ENCODE peak calls at places on chromosomes 13 and 19, in eight cellular contexts. One of them, this sample, is unnamed.

GRCh38 chr13:110318920-110319319 is 11.8 kb downstream of the COL4A2 start:
- DNase-seq in hepatocyte: no peak
- DNase-seq in left lung: no peak
- DNase-seq in mammary epithelial cell: no peak
- DNase-seq in upper lobe of right lung: no peak
- DNase-seq in effector memory CD4-positive, alpha-beta T cell: no peak
- DNase-seq in heart right ventricle: no peak
- DNase-seq in cardiac muscle cell: no peak
- DNase-seq in this sample: no peak

GRCh38 chr13:37984357-37984756 is 114.8 kb upstream of the TRPC4 start:
- DNase-seq in hepatocyte: no peak
- DNase-seq in left lung: no peak
- DNase-seq in mammary epithelial cell: no peak
- DNase-seq in upper lobe of right lung: no peak
- DNase-seq in effector memory CD4-positive, alpha-beta T cell: no peak
- DNase-seq in heart right ventricle: no peak
- DNase-seq in cardiac muscle cell: no peak
- DNase-seq in this sample: no peak

GRCh38 chr13:98141938-98142426 is 912 bp upstream of the FARP1 start:
- DNase-seq in hepatocyte: peak; percentile 50
- DNase-seq in left lung: peak; percentile 40
- DNase-seq in mammary epithelial cell: no peak
- DNase-seq in upper lobe of right lung: no peak
- DNase-seq in effector memory CD4-positive, alpha-beta T cell: no peak
- DNase-seq in heart right ventricle: peak; percentile 19
- DNase-seq in cardiac muscle cell: no peak
- DNase-seq in this sample: no peak

GRCh38 chr19:6576869-6577281 is 14.1 kb downstream of the CD70 start:
- DNase-seq in hepatocyte: no peak
- DNase-seq in left lung: no peak
- DNase-seq in mammary epithelial cell: no peak
- DNase-seq in upper lobe of right lung: no peak
- DNase-seq in effector memory CD4-positive, alpha-beta T cell: no peak
- DNase-seq in heart right ventricle: no peak
- DNase-seq in cardiac muscle cell: no peak
- DNase-seq in this sample: no peak

GRCh38 chr13:89678722-89679121 is 1668.8 kb upstream of the MIR17HG start:
- DNase-seq in hepatocyte: no peak
- DNase-seq in left lung: no peak
- DNase-seq in mammary epithelial cell: no peak
- DNase-seq in upper lobe of right lung: no peak
- DNase-seq in effector memory CD4-positive, alpha-beta T cell: no peak
- DNase-seq in heart right ventricle: no peak
- DNase-seq in cardiac muscle cell: no peak
- DNase-seq in this sample: no peak

GRCh38 chr13:23999411-23999810 is 102.1 kb upstream of the C1QTNF9B start:
- DNase-seq in hepatocyte: no peak
- DNase-seq in left lung: no peak
- DNase-seq in mammary epithelial cell: no peak
- DNase-seq in upper lobe of right lung: no peak
- DNase-seq in effector memory CD4-positive, alpha-beta T cell: no peak
- DNase-seq in heart right ventricle: no peak
- DNase-seq in cardiac muscle cell: no peak
- DNase-seq in this sample: no peak

GRCh38 chr19:31538879-31539278 is 189.6 kb upstream of the TSHZ3 start:
- DNase-seq in hepatocyte: no peak
- DNase-seq in left lung: no peak
- DNase-seq in mammary epithelial cell: no peak
- DNase-seq in upper lobe of right lung: no peak
- DNase-seq in effector memory CD4-positive, alpha-beta T cell: no peak
- DNase-seq in heart right ventricle: no peak
- DNase-seq in cardiac muscle cell: no peak
- DNase-seq in this sample: no peak

GRCh38 chr13:38159710-38160109 is 189.9 kb upstream of the UFM1 start:
- DNase-seq in hepatocyte: no peak
- DNase-seq in left lung: no peak
- DNase-seq in mammary epithelial cell: no peak
- DNase-seq in upper lobe of right lung: no peak
- DNase-seq in effector memory CD4-positive, alpha-beta T cell: no peak
- DNase-seq in heart right ventricle: no peak
- DNase-seq in cardiac muscle cell: no peak
- DNase-seq in this sample: no peak

GRCh38 chr19:38583219-38583984 is 34.4 kb downstream of the MAP4K1 start:
- DNase-seq in hepatocyte: no peak
- DNase-seq in left lung: no peak
- DNase-seq in mammary epithelial cell: no peak
- DNase-seq in upper lobe of right lung: no peak
- DNase-seq in effector memory CD4-positive, alpha-beta T cell: no peak
- DNase-seq in heart right ventricle: no peak
- DNase-seq in cardiac muscle cell: no peak
- DNase-seq in this sample: no peak

GRCh38 chr19:47239610-47240296 is 8.8 kb upstream of the BBC3 start:
- DNase-seq in hepatocyte: peak; percentile 69
- DNase-seq in left lung: no peak
- DNase-seq in mammary epithelial cell: peak; percentile 25
- DNase-seq in upper lobe of right lung: peak; percentile 75
- DNase-seq in effector memory CD4-positive, alpha-beta T cell: peak; percentile 68
- DNase-seq in heart right ventricle: peak; percentile 40
- DNase-seq in cardiac muscle cell: peak; percentile 59
- DNase-seq in this sample: peak; percentile 93

GRCh38 chr19:7779631-7780486 is 16.8 kb downstream of the CLEC4M start:
- DNase-seq in hepatocyte: no peak
- DNase-seq in left lung: no peak
- DNase-seq in mammary epithelial cell: no peak
- DNase-seq in upper lobe of right lung: peak; percentile 35
- DNase-seq in effector memory CD4-positive, alpha-beta T cell: no peak
- DNase-seq in heart right ventricle: no peak
- DNase-seq in cardiac muscle cell: no peak
- DNase-seq in this sample: no peak

GRCh38 chr13:107375701-107376350 is 807.9 kb upstream of the ARGLU1 start:
- DNase-seq in hepatocyte: no peak
- DNase-seq in left lung: no peak
- DNase-seq in mammary epithelial cell: no peak
- DNase-seq in upper lobe of right lung: no peak
- DNase-seq in effector memory CD4-positive, alpha-beta T cell: no peak
- DNase-seq in heart right ventricle: no peak
- DNase-seq in cardiac muscle cell: no peak
- DNase-seq in this sample: no peak

GRCh38 chr13:99072356-99072755 is 94.5 kb upstream of the DOCK9 start:
- DNase-seq in hepatocyte: no peak
- DNase-seq in left lung: no peak
- DNase-seq in mammary epithelial cell: no peak
- DNase-seq in upper lobe of right lung: no peak
- DNase-seq in effector memory CD4-positive, alpha-beta T cell: no peak
- DNase-seq in heart right ventricle: no peak
- DNase-seq in cardiac muscle cell: no peak
- DNase-seq in this sample: no peak

GRCh38 chr19:37127999-37128820 is 44.3 kb downstream of the ZNF585A start:
- DNase-seq in hepatocyte: no peak
- DNase-seq in left lung: no peak
- DNase-seq in mammary epithelial cell: no peak
- DNase-seq in upper lobe of right lung: no peak
- DNase-seq in effector memory CD4-positive, alpha-beta T cell: no peak
- DNase-seq in heart right ventricle: no peak
- DNase-seq in cardiac muscle cell: no peak
- DNase-seq in this sample: no peak

GRCh38 chr13:46721054-46721453 is 75.9 kb downstream of the ESD start:
- DNase-seq in hepatocyte: peak; percentile 67
- DNase-seq in left lung: no peak
- DNase-seq in mammary epithelial cell: peak; percentile 11
- DNase-seq in upper lobe of right lung: no peak
- DNase-seq in effector memory CD4-positive, alpha-beta T cell: no peak
- DNase-seq in heart right ventricle: no peak
- DNase-seq in cardiac muscle cell: peak; percentile 67
- DNase-seq in this sample: peak; percentile 52

GRCh38 chr13:113024466-113024865 is 55.5 kb downstream of the MCF2L start:
- DNase-seq in hepatocyte: no peak
- DNase-seq in left lung: no peak
- DNase-seq in mammary epithelial cell: no peak
- DNase-seq in upper lobe of right lung: no peak
- DNase-seq in effector memory CD4-positive, alpha-beta T cell: no peak
- DNase-seq in heart right ventricle: peak; percentile 6
- DNase-seq in cardiac muscle cell: no peak
- DNase-seq in this sample: no peak

GRCh38 chr13:50116430-50116973 is 101.3 kb downstream of the KCNRG start:
- DNase-seq in hepatocyte: no peak
- DNase-seq in left lung: no peak
- DNase-seq in mammary epithelial cell: peak; percentile 17
- DNase-seq in upper lobe of right lung: no peak
- DNase-seq in effector memory CD4-positive, alpha-beta T cell: no peak
- DNase-seq in heart right ventricle: no peak
- DNase-seq in cardiac muscle cell: no peak
- DNase-seq in this sample: no peak

GRCh38 chr19:44908836-44909201 is 3.2 kb downstream of the APOE start:
- DNase-seq in hepatocyte: no peak
- DNase-seq in left lung: no peak
- DNase-seq in mammary epithelial cell: no peak
- DNase-seq in upper lobe of right lung: no peak
- DNase-seq in effector memory CD4-positive, alpha-beta T cell: no peak
- DNase-seq in heart right ventricle: no peak
- DNase-seq in cardiac muscle cell: no peak
- DNase-seq in this sample: no peak
- H3K4me3 ChIP-seq in hepatocyte: no peak overlapping the region
- H3K4me3 ChIP-seq in left lung: no peak overlapping the region
- H3K4me3 ChIP-seq in mammary epithelial cell: no peak overlapping the region
- H3K4me3 ChIP-seq in upper lobe of right lung: no peak overlapping the region
- H3K4me3 ChIP-seq in effector memory CD4-positive, alpha-beta T cell: no peak overlapping the region
- H3K4me3 ChIP-seq in heart right ventricle: no peak overlapping the region
- H3K4me3 ChIP-seq in cardiac muscle cell: no peak overlapping the region
- H3K4me3 ChIP-seq in this sample: no peak overlapping the region

GRCh38 chr19:4664642-4665041 is 5.5 kb downstream of the MYDGF start:
- DNase-seq in hepatocyte: no peak
- DNase-seq in left lung: no peak
- DNase-seq in mammary epithelial cell: no peak
- DNase-seq in upper lobe of right lung: no peak
- DNase-seq in effector memory CD4-positive, alpha-beta T cell: no peak
- DNase-seq in heart right ventricle: no peak
- DNase-seq in cardiac muscle cell: no peak
- DNase-seq in this sample: no peak
- H3K36me3 ChIP-seq in hepatocyte: no peaks in the 10 kb centered on the region
- H3K36me3 ChIP-seq in left lung: no peaks in the 10 kb centered on the region
- H3K36me3 ChIP-seq in mammary epithelial cell: peaks cover 9% of the 10 kb centered on the region
- H3K36me3 ChIP-seq in upper lobe of right lung: peaks cover 75% of the 10 kb centered on the region
- H3K36me3 ChIP-seq in effector memory CD4-positive, alpha-beta T cell: peaks cover 64% of the 10 kb centered on the region
- H3K36me3 ChIP-seq in heart right ventricle: peaks cover 70% of the 10 kb centered on the region
- H3K36me3 ChIP-seq in cardiac muscle cell: peaks cover 12% of the 10 kb centered on the region
- H3K36me3 ChIP-seq in this sample: no peaks in the 10 kb centered on the region

DNA sequence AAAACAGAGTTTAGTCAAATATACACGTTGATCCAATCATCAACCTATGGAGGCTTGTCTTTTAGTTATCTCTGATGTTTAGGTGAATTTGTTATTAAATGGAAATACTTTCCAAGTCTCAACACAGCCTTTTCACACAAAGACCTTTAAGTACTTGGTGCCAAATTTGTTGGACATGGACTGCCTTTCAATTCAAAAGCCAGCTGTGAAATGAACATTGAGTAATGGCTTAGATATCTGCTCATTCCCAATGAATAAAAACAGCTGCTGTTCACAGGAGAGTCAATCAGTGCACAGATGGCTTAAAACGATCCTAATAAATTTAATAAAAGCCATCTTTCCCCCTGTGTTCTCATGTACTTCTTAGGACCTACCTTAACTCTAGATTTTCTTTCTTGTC is 19.9 kb upstream of the DHRS12 start:
- DNase-seq in hepatocyte: no peak
- DNase-seq in left lung: no peak
- DNase-seq in mammary epithelial cell: no peak
- DNase-seq in upper lobe of right lung: no peak
- DNase-seq in effector memory CD4-positive, alpha-beta T cell: no peak
- DNase-seq in heart right ventricle: no peak
- DNase-seq in cardiac muscle cell: no peak
- DNase-seq in this sample: no peak
- H3K4me1 ChIP-seq in hepatocyte: no peaks in the 10 kb centered on the region
- H3K4me1 ChIP-seq in left lung: peaks cover 2% of the 10 kb centered on the region
- H3K4me1 ChIP-seq in mammary epithelial cell: peaks cover 8% of the 10 kb centered on the region
- H3K4me1 ChIP-seq in upper lobe of right lung: peaks cover 32% of the 10 kb centered on the region
- H3K4me1 ChIP-seq in effector memory CD4-positive, alpha-beta T cell: peaks cover 77% of the 10 kb centered on the region
- H3K4me1 ChIP-seq in heart right ventricle: peaks cover 4% of the 10 kb centered on the region
- H3K4me1 ChIP-seq in cardiac muscle cell: peaks cover 6% of the 10 kb centered on the region
- H3K4me1 ChIP-seq in this sample: no peaks in the 10 kb centered on the region

GRCh38 chr13:80132741-80133601 is 208.0 kb downstream of the SPRY2 start:
- DNase-seq in hepatocyte: peak; percentile 83
- DNase-seq in left lung: peak; percentile 43
- DNase-seq in mammary epithelial cell: peak; percentile 15
- DNase-seq in upper lobe of right lung: peak; percentile 72
- DNase-seq in effector memory CD4-positive, alpha-beta T cell: no peak
- DNase-seq in heart right ventricle: peak; percentile 32
- DNase-seq in cardiac muscle cell: peak; percentile 79
- DNase-seq in this sample: no peak
- H3K4me3 ChIP-seq in hepatocyte: peak overlapping the region; percentile 2
- H3K4me3 ChIP-seq in left lung: peak overlapping the region; percentile 10
- H3K4me3 ChIP-seq in mammary epithelial cell: peak overlapping the region; percentile 13
- H3K4me3 ChIP-seq in upper lobe of right lung: peak overlapping the region; percentile 30
- H3K4me3 ChIP-seq in effector memory CD4-positive, alpha-beta T cell: no peak overlapping the region
- H3K4me3 ChIP-seq in heart right ventricle: peak overlapping the region; percentile 30
- H3K4me3 ChIP-seq in cardiac muscle cell: peak overlapping the region; percentile 19
- H3K4me3 ChIP-seq in this sample: peak overlapping the region; percentile 0

DNA sequence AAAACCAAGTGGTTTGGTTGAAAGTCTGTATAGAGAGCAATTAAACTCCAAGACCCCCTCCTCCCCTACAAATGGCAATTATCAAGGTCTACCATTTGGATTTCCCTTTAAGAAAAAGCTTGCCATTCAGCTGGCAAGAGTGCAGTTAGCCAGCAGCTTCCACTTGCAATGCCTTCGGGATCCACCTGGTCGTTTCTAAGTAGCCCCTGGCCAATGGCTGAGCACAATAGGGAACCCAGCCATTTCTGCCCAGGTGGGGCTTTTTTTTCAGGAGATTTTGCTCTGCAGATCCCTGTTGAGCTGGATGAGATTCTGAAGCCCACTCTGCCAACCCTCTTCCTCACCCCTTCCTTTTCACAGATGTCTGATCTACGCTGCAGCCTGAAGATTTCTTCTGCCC is 26.3 kb downstream of the TGDS start:
- DNase-seq in hepatocyte: no peak
- DNase-seq in left lung: no peak
- DNase-seq in mammary epithelial cell: no peak
- DNase-seq in upper lobe of right lung: no peak
- DNase-seq in effector memory CD4-positive, alpha-beta T cell: no peak
- DNase-seq in heart right ventricle: no peak
- DNase-seq in cardiac muscle cell: no peak
- DNase-seq in this sample: no peak
- H3K36me3 ChIP-seq in hepatocyte: no peaks in the 10 kb centered on the region
- H3K36me3 ChIP-seq in left lung: peaks cover 6% of the 10 kb centered on the region
- H3K36me3 ChIP-seq in mammary epithelial cell: peaks cover 20% of the 10 kb centered on the region
- H3K36me3 ChIP-seq in upper lobe of right lung: peaks cover 39% of the 10 kb centered on the region
- H3K36me3 ChIP-seq in effector memory CD4-positive, alpha-beta T cell: peaks cover 51% of the 10 kb centered on the region
- H3K36me3 ChIP-seq in heart right ventricle: peaks cover 52% of the 10 kb centered on the region
- H3K36me3 ChIP-seq in cardiac muscle cell: peaks cover 20% of the 10 kb centered on the region
- H3K36me3 ChIP-seq in this sample: no peaks in the 10 kb centered on the region

GRCh38 chr19:50420127-50420526 is 1.4 kb downstream of the SPIB start:
- DNase-seq in hepatocyte: no peak
- DNase-seq in left lung: no peak
- DNase-seq in mammary epithelial cell: no peak
- DNase-seq in upper lobe of right lung: no peak
- DNase-seq in effector memory CD4-positive, alpha-beta T cell: no peak
- DNase-seq in heart right ventricle: no peak
- DNase-seq in cardiac muscle cell: no peak
- DNase-seq in this sample: no peak
- H3K4me1 ChIP-seq in hepatocyte: peaks cover 7% of the 10 kb centered on the region
- H3K4me1 ChIP-seq in left lung: no peaks in the 10 kb centered on the region
- H3K4me1 ChIP-seq in mammary epithelial cell: no peaks in the 10 kb centered on the region
- H3K4me1 ChIP-seq in upper lobe of right lung: no peaks in the 10 kb centered on the region
- H3K4me1 ChIP-seq in effector memory CD4-positive, alpha-beta T cell: no peaks in the 10 kb centered on the region
- H3K4me1 ChIP-seq in heart right ventricle: no peaks in the 10 kb centered on the region
- H3K4me1 ChIP-seq in cardiac muscle cell: peaks cover 3% of the 10 kb centered on the region
- H3K4me1 ChIP-seq in this sample: no peaks in the 10 kb centered on the region

This sample was measured in aorta.